ENCODE peak calls at places on chromosomes 4 and X, in nine cellular contexts. G is neural crest cell; P is activated naive CD4-positive, alpha-beta T cell treated with anti-CD3 and anti-CD28 coated beads for 36 hours; R is T follicular helper cell; B is posterior cingulate gyrus; F is mucosa of gallbladder; J is astrocyte of the cerebellum; N is activated T-cell treated with anti-CD3 and anti-CD28 coated beads, Interleukin-2, amount 50 U/mL, for 1 hour; K is NCI-H2029. Q is an unnamed sample.

GRCh38 chrX:50812995-50813842 is 775 bp downstream of the SHROOM4 start:
- DNase-seq in G (peak), P (peak), R (no peak), B (no peak), F (peak), J (no peak), N (no peak), K (no peak), Q (no peak)

GRCh38 chrX:118528089-118528753 is 32.6 kb downstream of the DOCK11 start:
- DNase-seq in G (no peak), P (peak), R (peak), B (no peak), F (no peak), J (no peak), N (peak), K (no peak), Q (no peak)

GRCh38 chr4:8198906-8199593 is at the start of gene SH3TC1:
- DNase-seq in G (peak), P (peak), R (no peak), B (peak), F (peak), J (no peak), N (peak), K (peak), Q (peak)

GRCh38 chr4:170868191-170868590 is 778.4 kb upstream of the AADAT start:
- DNase-seq in G (no peak), P (no peak), R (no peak), B (no peak), F (no peak), J (no peak), N (no peak), K (no peak), Q (no peak)

GRCh38 chr4:134700251-134700650 is 498.7 kb upstream of the PABPC4L start:
- DNase-seq in G (no peak), P (no peak), R (no peak), B (no peak), F (no peak), J (no peak), N (no peak), K (no peak), Q (no peak)

GRCh38 chr4:107774681-107775080 is 50.1 kb upstream of the SGMS2 start:
- DNase-seq in G (no peak), P (no peak), R (no peak), B (no peak), F (no peak), J (no peak), N (no peak), K (no peak), Q (no peak)

GRCh38 chrX:41655631-41656030 is 33.1 kb upstream of the GPR34 start:
- DNase-seq in G (no peak), P (no peak), R (no peak), B (no peak), F (no peak), J (no peak), N (no peak), K (no peak), Q (no peak)

GRCh38 chrX:64204252-64204651 is 1.3 kb downstream of the AMER1 start:
- DNase-seq in G (peak), P (no peak), R (no peak), B (no peak), F (peak), J (no peak), N (no peak), K (no peak), Q (no peak)

GRCh38 chr4:52868138-52868537 is 6.0 kb downstream of the RASL11B start:
- DNase-seq in G (no peak), P (no peak), R (no peak), B (no peak), F (no peak), J (no peak), N (no peak), K (peak), Q (no peak)

GRCh38 chrX:57565198-57565597 is 26.6 kb upstream of the ZXDB start:
- DNase-seq in G (no peak), P (no peak), R (no peak), B (no peak), F (no peak), J (no peak), N (no peak), K (no peak), Q (no peak)

GRCh38 chrX:119687661-119688413 is 5.1 kb downstream of the SEPTIN6 start:
- DNase-seq in G (no peak), P (peak), R (no peak), B (no peak), F (no peak), J (no peak), N (no peak), K (no peak), Q (no peak)

GRCh38 chrX:111095974-111096870 is at the start of gene PAK3:
- DNase-seq in G (peak), P (peak), R (peak), B (peak), F (peak), J (peak), N (peak), K (no peak), Q (no peak)

GRCh38 chrX:108312938-108313337 is 125.3 kb downstream of the COL4A6 start:
- DNase-seq in G (no peak), P (no peak), R (no peak), B (no peak), F (peak), J (no peak), N (no peak), K (peak), Q (no peak)

GRCh38 chr4:165288639-165289428 is 38.6 kb upstream of the MSMO1 start:
- DNase-seq in G (no peak), P (no peak), R (no peak), B (no peak), F (no peak), J (peak), N (no peak), K (no peak), Q (peak)

GRCh38 chrX:148691456-148691855 is 191.0 kb downstream of the AFF2 start:
- DNase-seq in G (no peak), P (no peak), R (no peak), B (no peak), F (no peak), J (no peak), N (no peak), K (no peak), Q (no peak)

GRCh38 chr4:139969635-139970266 is 184.2 kb downstream of the MAML3 start:
- DNase-seq in G (no peak), P (no peak), R (no peak), B (no peak), F (no peak), J (no peak), N (no peak), K (no peak), Q (no peak)

GRCh38 chr4:67918428-67918827 is 34.6 kb upstream of the TMPRSS11D start:
- DNase-seq in G (no peak), P (no peak), R (no peak), B (no peak), F (no peak), J (no peak), N (no peak), K (no peak), Q (no peak)

GRCh38 chr4:72809208-72809607 is 240.2 kb upstream of the ADAMTS3 start:
- DNase-seq in G (no peak), P (no peak), R (no peak), B (no peak), F (no peak), J (no peak), N (no peak), K (no peak), Q (no peak)

GRCh38 chr4:7867701-7868429 is 71.8 kb downstream of the AFAP1 start:
- DNase-seq in G (no peak), P (no peak), R (no peak), B (no peak), F (no peak), J (no peak), N (no peak), K (no peak), Q (no peak)

GRCh38 chrX:49840679-49841078 is 11.6 kb downstream of the PAGE4 start:
- DNase-seq in G (peak), P (peak), R (peak), B (peak), F (peak), J (no peak), N (peak), K (peak), Q (no peak)

GRCh38 chr4:185797018-185797417 is 15.0 kb downstream of the SORBS2 start:
- DNase-seq in G (no peak), P (no peak), R (no peak), B (no peak), F (no peak), J (no peak), N (no peak), K (no peak), Q (no peak)

GRCh38 chrX:12891167-12891566 is 15.3 kb upstream of the TLR8 start:
- DNase-seq in G (no peak), P (no peak), R (no peak), B (no peak), F (no peak), J (no peak), N (no peak), K (no peak), Q (no peak)

GRCh38 chr4:172842759-172843158 is 325.9 kb upstream of the GALNT7 start:
- DNase-seq in G (peak), P (no peak), R (no peak), B (no peak), F (no peak), J (no peak), N (no peak), K (no peak), Q (no peak)

GRCh38 chr4:40423735-40424134 is 88.6 kb downstream of the CHRNA9 start:
- DNase-seq in G (no peak), P (no peak), R (no peak), B (no peak), F (no peak), J (no peak), N (no peak), K (no peak), Q (no peak)

GRCh38 chrX:45992402-45993123 is 552.7 kb downstream of the ZNF674 start:
- DNase-seq in G (no peak), P (no peak), R (no peak), B (no peak), F (no peak), J (no peak), N (no peak), K (no peak), Q (no peak)

GRCh38 chr4:156591679-156592078 is 379.9 kb downstream of the PDGFC start:
- DNase-seq in G (no peak), P (no peak), R (no peak), B (no peak), F (no peak), J (no peak), N (no peak), K (no peak), Q (no peak)

GRCh38 chr4:97252615-97253154 is 890.6 kb downstream of the STPG2 start:
- DNase-seq in G (no peak), P (no peak), R (no peak), B (no peak), F (no peak), J (peak), N (no peak), K (no peak), Q (no peak)

Q was measured in brain pericyte.